ENCODE peak calls at places on chromosome 3, in ten cellular contexts. N is cardiac muscle cell, U is transverse colon, H is heart left ventricle, X is PC-9, J is Peyer's patch, C is uterus, P is AG04450, W is colonic mucosa, K is neural progenitor cell. Z is an unnamed sample.

GRCh38 chr3:48688737-48689075 is 3.0 kb upstream of the NCKIPSD start:
- DNase-seq in P (no peak), X (no peak), C (no peak), J (no peak), U (no peak), W (no peak), K (no peak), H (no peak), N (no peak), Z (no peak)

GRCh38 chr3:59408047-59408624 is 358.3 kb upstream of the CFAP20DC start:
- DNase-seq in K (no peak), H (no peak), C (no peak), W (no peak), P (no peak), U (no peak), J (no peak), N (no peak), X (no peak), Z (no peak)

GRCh38 chr3:168080022-168080421 is 15.7 kb downstream of the GOLIM4 start:
- DNase-seq in K (no peak), J (no peak), H (no peak), X (no peak), N (peak; percentile 34), W (no peak), C (no peak), U (no peak), P (no peak), Z (no peak)

GRCh38 chr3:31813686-31814085 is 167.4 kb downstream of the OSBPL10 start:
- DNase-seq in N (no peak), W (no peak), P (no peak), C (no peak), K (no peak), X (no peak), H (no peak), J (no peak), U (no peak), Z (no peak)

GRCh38 chr3:105367406-105368213 is 901 bp downstream of the ALCAM start:
- DNase-seq in H (peak; percentile 53), N (peak; percentile 45), P (no peak), U (peak; percentile 84), X (peak; percentile 67), C (peak; percentile 43), W (peak; percentile 84), J (peak; percentile 88), K (peak; percentile 84), Z (peak; percentile 73)

GRCh38 chr3:171293142-171293782 is 166.9 kb downstream of the TNIK start:
- DNase-seq in W (no peak), H (no peak), N (no peak), J (no peak), C (no peak), K (no peak), U (no peak), P (no peak), X (no peak), Z (no peak)

GRCh38 chr3:137217733-137218132 is 259.9 kb downstream of the IL20RB start:
- DNase-seq in K (peak; percentile 59), J (no peak), U (no peak), C (no peak), N (peak; percentile 42), X (peak; percentile 3), H (no peak), W (no peak), P (no peak), Z (no peak)

GRCh38 chr3:98556164-98557130 is 24.7 kb downstream of the GPR15 start:
- DNase-seq in W (no peak), K (no peak), P (no peak), H (no peak), U (no peak), J (no peak), X (no peak), N (no peak), C (no peak), Z (no peak)

GRCh38 chr3:124859025-124859424 is 28.1 kb downstream of the ITGB5 start:
- DNase-seq in W (no peak), C (peak; percentile 48), P (peak; percentile 81), X (no peak), J (no peak), U (no peak), N (no peak), K (no peak), H (peak; percentile 37), Z (no peak)

GRCh38 chr3:56862352-56863062 is 60.8 kb upstream of the ARHGEF3 start:
- DNase-seq in H (no peak), X (no peak), U (no peak), J (no peak), P (no peak), W (no peak), C (no peak), N (no peak), K (no peak), Z (peak; percentile 30)

GRCh38 chr3:196399485-196399945 is 32.7 kb downstream of the UBXN7 start:
- DNase-seq in H (peak; percentile 11), U (no peak), C (no peak), K (no peak), N (no peak), P (no peak), J (no peak), X (peak; percentile 64), W (no peak), Z (no peak)

GRCh38 chr3:11600501-11601282 is 43.0 kb downstream of the VGLL4 start:
- DNase-seq in K (peak; percentile 86), P (peak; percentile 98), X (peak; percentile 93), U (peak; percentile 65), N (peak; percentile 82), W (no peak), C (peak; percentile 80), H (peak; percentile 61), J (no peak), Z (no peak)
- H3K4me3 ChIP-seq in K (no peak overlapping the region), P (no peak overlapping the region), X (no peak overlapping the region), U (no peak overlapping the region), N (no peak overlapping the region), W (no peak overlapping the region), C (no peak overlapping the region), H (no peak overlapping the region), J (no peak overlapping the region), Z (no peak overlapping the region)

DNA sequence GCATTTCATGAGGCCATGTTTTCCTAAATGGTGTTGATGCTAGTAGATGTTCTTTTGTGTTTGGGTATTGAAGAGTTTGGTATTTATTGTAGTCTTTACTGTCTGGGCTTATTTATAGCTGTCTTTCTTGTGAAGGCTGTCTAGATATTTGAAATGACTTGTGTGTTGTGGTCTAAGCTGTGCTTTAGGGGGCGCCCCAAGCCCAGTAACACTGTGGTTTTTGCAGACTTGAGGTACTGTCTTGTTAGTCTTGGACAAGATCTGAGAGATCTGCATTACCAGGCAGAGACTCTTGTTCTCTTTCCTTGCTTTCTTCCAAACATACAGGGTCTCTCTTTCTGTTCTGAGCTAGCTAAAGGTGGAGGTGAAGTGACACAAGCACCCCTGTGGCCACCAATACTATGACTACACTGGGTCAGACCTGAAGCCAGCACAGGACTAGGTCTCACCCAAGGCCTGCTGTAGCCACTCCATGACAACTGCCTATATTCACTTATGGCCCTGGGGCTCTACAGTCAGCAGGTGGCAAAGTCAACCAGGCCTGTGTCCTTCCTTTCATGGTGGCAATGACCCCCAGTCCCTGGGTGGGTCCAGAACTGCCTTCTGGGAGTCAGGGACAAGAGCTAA is 152.1 kb upstream of the TBC1D5 start:
- DNase-seq in C (no peak), H (no peak), P (peak; percentile 4), U (peak; percentile 57), X (peak; percentile 42), K (peak; percentile 77), J (peak; percentile 60), W (peak; percentile 47), N (peak; percentile 64), Z (no peak)
- H3K27ac ChIP-seq in C (no peak overlapping the region), H (no peak overlapping the region), P (no peak overlapping the region), U (no peak overlapping the region), X (no peak overlapping the region), K (no peak overlapping the region), J (no peak overlapping the region), W (no peak overlapping the region), N (no peak overlapping the region), Z (no peak overlapping the region)

DNA sequence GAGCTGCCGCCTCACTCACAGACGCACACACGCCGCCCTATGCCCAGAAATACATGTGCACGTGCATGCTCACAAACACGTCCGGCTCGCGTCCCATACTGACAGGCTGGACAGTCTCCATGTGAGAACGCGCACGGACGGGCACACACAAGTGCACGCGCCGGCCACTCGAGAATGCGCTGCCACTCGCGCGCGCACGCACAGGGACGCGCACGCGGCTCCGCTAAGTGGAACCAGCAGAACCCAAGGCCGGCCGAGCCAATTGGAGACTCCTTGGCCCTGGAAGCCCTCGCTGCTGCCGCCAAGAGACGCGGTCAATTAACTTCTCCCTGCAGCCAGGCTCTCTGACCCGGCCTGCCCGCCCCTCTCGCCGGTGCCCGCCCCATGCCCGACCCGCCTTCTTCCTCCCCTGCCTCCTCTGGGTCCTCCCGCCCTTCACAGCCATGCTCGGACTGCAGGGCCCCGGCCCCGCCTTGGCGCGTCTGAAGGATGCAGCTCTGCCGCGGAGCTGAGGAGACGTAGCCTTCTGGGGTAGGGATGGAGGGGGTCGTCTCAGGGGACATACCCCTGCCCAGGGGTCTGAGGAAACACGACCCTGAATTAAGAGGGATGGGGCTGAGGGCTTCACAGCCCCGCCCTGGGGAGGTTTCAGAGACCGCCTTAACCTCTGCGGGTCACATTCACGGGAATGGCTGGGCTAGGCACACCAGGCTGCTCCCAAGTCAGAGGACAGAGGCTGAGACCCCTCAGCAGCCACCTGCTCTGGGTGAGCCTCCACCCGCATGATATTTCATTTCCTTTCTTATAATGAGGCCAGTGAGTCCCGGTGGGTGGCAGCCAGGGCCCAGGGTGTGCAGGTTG is 15.0 kb downstream of the PTH1R start:
- DNase-seq in K (peak; percentile 93), H (peak; percentile 81), N (peak; percentile 94), C (peak; percentile 63), J (peak; percentile 68), P (peak; percentile 8), X (peak; percentile 80), U (peak; percentile 60), W (peak; percentile 60), Z (peak; percentile 70)
- H3K27me3 ChIP-seq in K (peaks cover 80% of the 10 kb centered on the region), H (no peaks in the 10 kb centered on the region), N (no peaks in the 10 kb centered on the region), C (no peaks in the 10 kb centered on the region), J (no peaks in the 10 kb centered on the region), P (peaks cover 68% of the 10 kb centered on the region), X (no peaks in the 10 kb centered on the region), U (peaks cover 15% of the 10 kb centered on the region), W (no peaks in the 10 kb centered on the region), Z (no peaks in the 10 kb centered on the region)

GRCh38 chr3:123028233-123028828 is 768 bp upstream of the SEMA5B start:
- DNase-seq in U (peak; percentile 31), W (peak; percentile 27), K (peak; percentile 81), N (peak; percentile 66), X (peak; percentile 37), C (peak; percentile 58), P (peak; percentile 52), J (no peak), H (peak; percentile 34), Z (no peak)

GRCh38 chr3:123024056-123024455 is 3.5 kb downstream of the SEMA5B start:
- DNase-seq in K (no peak), W (no peak), P (no peak), U (no peak), X (no peak), H (no peak), N (no peak), C (no peak), J (no peak), Z (no peak)

GRCh38 chr3:123025642-123026521 is 1.7 kb downstream of the SEMA5B start:
- DNase-seq in W (no peak), K (peak; percentile 82), X (no peak), H (peak; percentile 43), P (no peak), N (peak; percentile 52), C (no peak), U (no peak), J (no peak), Z (peak; percentile 4)

GRCh38 chr3:123027292-123028232 is at the start of gene SEMA5B:
- DNase-seq in W (peak; percentile 23), N (peak; percentile 78), J (peak; percentile 57), K (peak; percentile 94), U (peak; percentile 9), H (peak; percentile 38), P (no peak), X (peak; percentile 19), C (peak; percentile 21), Z (no peak)

GRCh38 chr3:123026551-123027291 is 842 bp downstream of the SEMA5B start:
- DNase-seq in U (peak; percentile 28), C (peak; percentile 23), P (no peak), X (peak; percentile 11), N (peak; percentile 52), K (peak; percentile 64), J (peak; percentile 58), W (peak; percentile 31), H (peak; percentile 40), Z (no peak)
- H3K4me3 ChIP-seq in U (peak overlapping the region; percentile 44), C (peak overlapping the region; percentile 29), P (peak overlapping the region; percentile 17), X (peak overlapping the region; percentile 58), N (peak overlapping the region; percentile 44), K (peak overlapping the region; percentile 74), J (peak overlapping the region; percentile 67), W (peak overlapping the region; percentile 52), H (peak overlapping the region; percentile 62), Z (peak overlapping the region; percentile 68)

Z was measured in dorsolateral prefrontal cortex.